ENCODE peak calls at places on chromosome 5, in ten cellular contexts. T is pancreas; Z is neural crest cell; U is cardiac fibroblast; N is hepatocyte; H is osteocyte; M is CD8-positive, alpha-beta T cell; K is HFF-Myc; V is CD14-positive monocyte; L is ascending aorta. R is an unnamed sample.

GRCh38 chr5:142886211-142886610 is 116.0 kb downstream of the ARHGAP26 start:
- DNase-seq in K (no peak), Z (no peak), U (no peak), H (no peak), V (no peak), L (no peak), T (no peak), N (no peak), M (no peak), R (no peak)

GRCh38 chr5:32984851-32985250 is 273.7 kb downstream of the NPR3 start:
- DNase-seq in V (no peak), N (no peak), T (no peak), K (no peak), U (peak), M (no peak), L (no peak), Z (no peak), H (no peak), R (no peak)

GRCh38 chr5:38509185-38509584 is 47.3 kb downstream of the LIFR start:
- DNase-seq in H (no peak), Z (no peak), V (no peak), K (no peak), N (no peak), M (no peak), U (peak), L (no peak), T (no peak), R (no peak)

GRCh38 chr5:157670662-157671591 is at the start of gene C5orf52:
- DNase-seq in Z (peak), M (no peak), L (no peak), K (no peak), V (no peak), N (peak), H (peak), U (peak), T (peak), R (no peak)

GRCh38 chr5:14726066-14726838 is 61.7 kb downstream of the OTULIN start:
- DNase-seq in L (no peak), M (no peak), K (no peak), N (peak), V (no peak), T (no peak), Z (no peak), U (peak), H (no peak), R (no peak)

GRCh38 chr5:35003018-35003957 is 44.5 kb downstream of the AGXT2 start:
- DNase-seq in K (peak), H (peak), T (peak), N (peak), M (peak), U (peak), V (no peak), L (no peak), Z (peak), R (no peak)

GRCh38 chr5:76457685-76458491 is 54.8 kb downstream of the IQGAP2 start:
- DNase-seq in N (peak), T (peak), L (no peak), H (no peak), U (no peak), M (no peak), Z (no peak), V (no peak), K (no peak), R (no peak)

GRCh38 chr5:180207593-180207992 is 1.4 kb downstream of the RASGEF1C start:
- DNase-seq in N (no peak), Z (no peak), U (no peak), M (no peak), T (no peak), L (no peak), K (no peak), V (no peak), H (peak), R (no peak)

GRCh38 chr5:154520861-154521453 is 42.9 kb upstream of the HAND1 start:
- DNase-seq in Z (peak), U (peak), K (no peak), H (no peak), T (peak), V (no peak), N (peak), M (no peak), L (no peak), R (no peak)

GRCh38 chr5:170296036-170296934 is 1.3 kb downstream of the LCP2 start:
- DNase-seq in N (no peak), M (no peak), Z (no peak), H (no peak), V (peak), T (no peak), U (no peak), L (no peak), K (no peak), R (no peak)

GRCh38 chr5:151660616-151661015 is 26.1 kb downstream of the SPARC start:
- DNase-seq in T (no peak), M (no peak), N (no peak), Z (no peak), U (peak), H (no peak), K (no peak), L (no peak), V (no peak), R (no peak)

GRCh38 chr5:15495026-15495425 is 5.0 kb upstream of the FBXL7 start:
- DNase-seq in U (no peak), M (no peak), Z (no peak), N (no peak), K (no peak), T (no peak), H (no peak), L (no peak), V (no peak), R (no peak)

GRCh38 chr5:60092671-60093422 is 199.3 kb upstream of the PDE4D start:
- DNase-seq in U (peak), V (no peak), N (no peak), L (peak), H (no peak), K (peak), Z (no peak), T (no peak), M (no peak), R (no peak)

GRCh38 chr5:51383494-51384081 is 340 bp downstream of the ISL1 start:
- DNase-seq in N (no peak), V (no peak), U (no peak), K (no peak), H (no peak), Z (no peak), T (no peak), M (no peak), L (no peak), R (no peak)

GRCh38 chr5:132799392-132799791 is 13.7 kb upstream of the SOWAHA start:
- DNase-seq in M (no peak), H (no peak), V (no peak), Z (no peak), N (no peak), K (no peak), L (no peak), U (no peak), T (no peak), R (no peak)

GRCh38 chr5:181261320-181262085 is 560 bp upstream of the TRIM52 start:
- DNase-seq in V (peak), T (peak), L (peak), Z (peak), M (peak), H (peak), K (no peak), U (peak), N (peak), R (no peak)

GRCh38 chr5:124536333-124536732 is 210.1 kb downstream of the ZNF608 start:
- DNase-seq in M (no peak), H (no peak), T (no peak), V (no peak), N (no peak), U (peak), L (no peak), K (no peak), Z (no peak), R (no peak)

GRCh38 chr5:173542964-173543363 is 73.5 kb downstream of the BOD1 start:
- DNase-seq in T (no peak), U (no peak), K (no peak), V (no peak), Z (no peak), H (no peak), N (no peak), M (no peak), L (peak), R (no peak)

GRCh38 chr5:6740586-6741150 is 27.4 kb downstream of the TENT4A start:
- DNase-seq in N (no peak), L (peak), K (no peak), U (no peak), V (no peak), H (no peak), Z (no peak), M (no peak), T (no peak), R (no peak)

GRCh38 chr5:125584119-125584518 is 837.7 kb upstream of the ZNF608 start:
- DNase-seq in N (no peak), V (no peak), L (no peak), K (no peak), H (no peak), Z (no peak), U (no peak), T (no peak), M (no peak), R (no peak)

GRCh38 chr5:177545487-177546261 is 8.7 kb downstream of the FAM193B start:
- DNase-seq in N (peak), Z (no peak), T (no peak), M (no peak), L (peak), V (peak), K (no peak), H (no peak), U (peak), R (no peak)

GRCh38 chr5:138981131-138981530 is 106.0 kb upstream of the LRRTM2 start:
- DNase-seq in U (peak), L (peak), K (no peak), V (no peak), N (no peak), Z (no peak), H (no peak), M (no peak), T (no peak), R (no peak)

GRCh38 chr5:124754206-124754927 is 7.9 kb upstream of the ZNF608 start:
- DNase-seq in M (no peak), Z (no peak), N (no peak), U (no peak), T (no peak), L (no peak), H (no peak), K (no peak), V (no peak), R (no peak)

GRCh38 chr5:134374234-134374633 is 2.9 kb downstream of the UBE2B start:
- DNase-seq in H (no peak), K (no peak), Z (no peak), M (no peak), L (no peak), N (no peak), U (no peak), T (no peak), V (no peak), R (no peak)

GRCh38 chr5:175752826-175753535 is 95.1 kb downstream of the HRH2 start:
- DNase-seq in Z (no peak), U (no peak), K (no peak), L (no peak), M (no peak), V (no peak), T (no peak), N (peak), H (peak), R (no peak)

GRCh38 chr5:469752-470483 is 26.9 kb downstream of the EXOC3 start:
- DNase-seq in K (no peak), V (no peak), M (no peak), H (no peak), T (no peak), Z (no peak), L (no peak), N (no peak), U (no peak), R (peak)
- TF ChIP-seq CTCF in K (no peak), V (no peak), M (no peak), H (no peak), T (no peak), Z (no peak), L (no peak), N (no peak), U (no peak), R (no peak)

GRCh38 chr5:42506662-42507061 is 83.4 kb downstream of the GHR start:
- DNase-seq in T (no peak), V (no peak), H (no peak), K (no peak), Z (no peak), U (no peak), M (no peak), L (no peak), N (no peak), R (no peak)

GRCh38 chr5:42499016-42499415 is 75.8 kb downstream of the GHR start:
- DNase-seq in Z (no peak), V (no peak), M (no peak), U (no peak), N (no peak), L (no peak), T (no peak), K (no peak), H (no peak), R (no peak)

GRCh38 chr5:42507451-42508092 is 84.3 kb downstream of the GHR start:
- DNase-seq in L (no peak), H (no peak), U (no peak), M (no peak), Z (no peak), T (no peak), V (no peak), N (no peak), K (no peak), R (no peak)

GRCh38 chr5:42500003-42500599 is 76.9 kb downstream of the GHR start:
- DNase-seq in M (no peak), U (no peak), H (no peak), Z (no peak), T (no peak), L (no peak), N (no peak), V (no peak), K (no peak), R (no peak)

GRCh38 chr5:42502613-42503470 is 79.6 kb downstream of the GHR start:
- DNase-seq in Z (no peak), N (no peak), U (peak), V (no peak), L (no peak), K (no peak), M (no peak), H (no peak), T (no peak), R (no peak)
- TF ChIP-seq CTCF in Z (no peak), N (no peak), U (no peak), V (no peak), L (no peak), K (no peak), M (no peak), H (no peak), T (no peak), R (no peak)

GRCh38 chr5:128259530-128260145 is 176.1 kb downstream of the SLC12A2 start:
- DNase-seq in H (no peak), Z (no peak), L (no peak), V (no peak), K (no peak), U (peak), M (no peak), T (no peak), N (no peak), R (no peak)

GRCh38 chr5:128263357-128263756 is 179.8 kb downstream of the SLC12A2 start:
- DNase-seq in H (no peak), N (no peak), U (no peak), T (no peak), Z (no peak), K (no peak), L (no peak), V (no peak), M (no peak), R (no peak)

DNA sequence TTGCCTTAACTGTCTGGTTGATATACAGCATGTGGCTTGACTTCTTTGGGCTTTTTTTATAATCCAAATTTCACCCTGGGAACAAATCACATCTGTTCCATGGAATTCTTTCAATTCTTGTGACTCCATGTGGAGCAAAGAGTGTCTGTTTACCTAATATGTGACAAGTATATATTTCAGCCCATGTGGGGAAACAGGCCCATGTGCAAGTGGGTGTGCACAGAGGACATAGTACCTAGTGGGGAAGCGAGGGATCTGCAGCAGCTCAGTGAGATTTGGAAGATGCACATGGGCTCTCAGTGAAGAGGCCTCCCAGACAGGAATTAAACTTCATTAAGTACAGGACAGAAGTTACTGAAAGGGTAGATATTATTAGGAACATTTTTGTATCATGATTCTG is 181.0 kb downstream of the SLC12A2 start:
- DNase-seq in M (no peak), L (no peak), N (no peak), H (no peak), K (no peak), V (no peak), U (no peak), Z (no peak), T (no peak), R (no peak)
- TF ChIP-seq CTCF in M (no peak), L (no peak), N (no peak), H (no peak), K (no peak), V (no peak), U (no peak), Z (no peak), T (no peak), R (peak)

DNA sequence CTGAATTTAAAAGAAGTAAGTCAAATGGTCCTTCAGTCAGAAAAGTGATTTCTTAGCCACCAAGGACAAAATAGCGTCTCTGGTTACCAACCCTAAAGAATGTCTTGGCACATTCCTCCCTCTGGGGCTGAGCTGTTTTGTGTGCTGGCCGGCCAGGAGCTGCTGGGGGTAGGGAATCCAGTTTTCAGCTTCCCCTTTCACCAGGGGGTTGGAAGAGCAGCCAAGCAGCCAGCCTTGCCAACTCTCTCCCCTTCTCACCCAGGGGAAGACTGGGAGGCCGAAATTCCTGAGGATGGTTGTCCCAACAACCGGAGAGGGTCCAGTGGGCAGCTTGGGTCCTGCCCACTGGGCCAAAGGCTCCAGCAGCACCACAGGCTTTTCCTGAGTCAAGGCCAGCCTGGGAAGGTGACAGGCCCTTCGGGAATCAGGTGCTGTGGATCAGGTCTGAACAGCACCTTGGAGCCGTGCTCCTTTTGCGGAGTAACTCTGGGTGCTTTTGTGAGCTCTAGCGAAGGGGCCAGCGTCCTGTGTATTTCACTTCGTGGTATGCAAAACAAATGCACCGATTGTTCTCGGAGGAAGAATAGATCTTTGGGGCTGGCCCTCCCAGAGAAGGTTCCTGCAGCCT is 4.2 kb downstream of the WWC1 start:
- DNase-seq in H (no peak), U (peak), V (no peak), Z (no peak), M (no peak), T (peak), L (no peak), K (no peak), N (peak), R (peak)
- TF ChIP-seq CTCF in H (peak), U (peak), V (no peak), Z (peak), M (no peak), T (peak), L (no peak), K (peak), N (peak), R (peak)

GRCh38 chr5:104541129-104541528 is 978.5 kb upstream of the NUDT12 start:
- DNase-seq in K (no peak), H (no peak), N (no peak), L (no peak), V (no peak), Z (no peak), U (no peak), M (no peak), T (no peak), R (no peak)

GRCh38 chr5:104538835-104539234 is 976.2 kb upstream of the NUDT12 start:
- DNase-seq in U (no peak), H (no peak), Z (no peak), V (no peak), L (no peak), M (no peak), T (no peak), N (no peak), K (no peak), R (no peak)

GRCh38 chr5:104540448-104540847 is 977.9 kb upstream of the NUDT12 start:
- DNase-seq in V (no peak), Z (no peak), L (no peak), M (no peak), K (no peak), H (no peak), N (peak), U (peak), T (peak), R (no peak)
- TF ChIP-seq CTCF in V (no peak), Z (no peak), L (no peak), M (no peak), K (no peak), H (no peak), N (no peak), U (no peak), T (no peak), R (no peak)

GRCh38 chr5:149427374-149427773 is 48.3 kb upstream of the IL17B start:
- DNase-seq in L (no peak), H (no peak), Z (no peak), V (no peak), K (no peak), T (no peak), M (no peak), U (no peak), N (no peak), R (no peak)

GRCh38 chr5:149432377-149432776 is 53.3 kb upstream of the IL17B start:
- DNase-seq in U (no peak), V (no peak), N (no peak), M (no peak), Z (no peak), T (no peak), K (no peak), L (peak), H (no peak), R (no peak)

GRCh38 chr5:149432861-149433462 is 53.9 kb upstream of the IL17B start:
- DNase-seq in U (peak), V (no peak), M (no peak), H (no peak), Z (no peak), N (no peak), K (no peak), L (peak), T (no peak), R (no peak)

GRCh38 chr5:149428032-149428431 is 48.9 kb upstream of the IL17B start:
- DNase-seq in M (no peak), K (no peak), U (no peak), Z (no peak), N (no peak), H (no peak), V (no peak), L (no peak), T (no peak), R (no peak)

DNA sequence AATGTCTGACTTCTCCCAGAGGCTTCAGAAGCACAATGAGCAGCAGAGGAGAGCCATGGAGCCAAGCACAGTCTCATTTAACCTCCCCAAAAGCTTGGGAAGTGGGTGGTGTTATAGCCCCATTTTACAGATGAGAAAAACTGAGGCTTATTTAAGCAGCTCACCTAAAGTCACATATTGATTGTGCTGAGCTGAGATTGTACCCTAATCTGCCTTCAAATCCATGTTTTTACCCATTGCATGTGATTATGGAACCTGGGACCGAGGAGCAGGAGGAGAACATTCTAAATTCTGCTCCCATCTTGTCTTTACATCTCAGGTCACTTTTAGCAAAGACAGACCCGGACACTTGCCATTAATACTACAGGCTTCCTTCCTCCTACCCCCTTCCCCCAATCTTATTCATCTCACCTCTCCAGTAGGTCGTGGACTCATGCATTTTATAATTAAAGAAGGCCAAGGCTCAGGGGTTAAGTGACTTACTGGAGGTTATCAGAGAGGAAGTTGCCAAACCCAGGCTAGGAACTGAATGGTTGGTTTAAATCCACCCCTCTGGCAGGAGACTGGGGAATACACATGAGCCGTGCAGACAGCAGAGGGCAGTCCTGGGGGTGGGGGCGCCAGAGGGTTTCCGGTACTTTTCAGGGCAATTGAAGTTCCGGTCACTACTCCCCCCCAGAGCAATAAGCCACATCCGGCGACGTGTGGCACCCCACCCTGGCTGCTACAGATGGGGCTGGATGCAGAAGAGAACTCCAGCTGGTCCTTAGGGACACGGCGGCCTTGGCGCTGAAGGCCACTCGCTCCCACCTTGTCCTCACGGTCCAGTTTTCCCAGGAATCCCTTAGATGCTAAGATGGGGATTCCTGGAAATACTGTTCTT is 51.0 kb upstream of the IL17B start:
- DNase-seq in V (no peak), H (no peak), L (peak), M (no peak), K (no peak), U (peak), Z (no peak), T (no peak), N (no peak), R (no peak)
- TF ChIP-seq CTCF in V (no peak), H (peak), L (peak), M (no peak), K (peak), U (peak), Z (no peak), T (no peak), N (peak), R (peak)